ENCODE peak calls at places on chromosomes 11 and 22, in ten cellular contexts. E, J, A, C, G, V, X, K, L and N are unnamed samples.

GRCh38 chr11:65501530-65502273 is 2.9 kb downstream of the MALAT1 start:
- DNase-seq in E (peak), J (peak), A (no peak), C (no peak), G (no peak), V (no peak), X (peak), K (peak), L (no peak), N (peak)

GRCh38 chr11:44047931-44048431 is at the start of gene ACCSL:
- DNase-seq in E (no peak), J (no peak), A (no peak), C (no peak), G (peak), V (no peak), X (no peak), K (no peak), L (no peak), N (no peak)

GRCh38 chr11:86688398-86689179 is 16.2 kb upstream of the ME3 start:
- DNase-seq in E (peak), J (no peak), A (no peak), C (no peak), G (no peak), V (peak), X (peak), K (no peak), L (no peak), N (peak)

GRCh38 chr22:42769574-42770447 is 49.1 kb upstream of the A4GALT start:
- DNase-seq in E (peak), J (no peak), A (peak), C (peak), G (peak), V (peak), X (peak), K (peak), L (peak), N (peak)

GRCh38 chr11:27254744-27255446 is 108.1 kb downstream of the CCDC34 start:
- DNase-seq in E (peak), J (peak), A (no peak), C (no peak), G (no peak), V (no peak), X (peak), K (no peak), L (no peak), N (peak)

GRCh38 chr11:47641585-47642098 is 717 bp downstream of the MTCH2 start:
- DNase-seq in E (no peak), J (peak), A (no peak), C (no peak), G (no peak), V (no peak), X (no peak), K (no peak), L (no peak), N (no peak)

GRCh38 chr11:11403763-11404725 is 51.0 kb upstream of the CSNK2A3 start:
- DNase-seq in E (peak), J (no peak), A (peak), C (peak), G (no peak), V (peak), X (peak), K (no peak), L (no peak), N (peak)

GRCh38 chr11:259374-259773 is 18.8 kb upstream of the NLRP6 start:
- DNase-seq in E (no peak), J (no peak), A (no peak), C (no peak), G (no peak), V (no peak), X (no peak), K (no peak), L (no peak), N (no peak)

GRCh38 chr11:113572349-113572748 is 97.2 kb upstream of the DRD2 start:
- DNase-seq in E (peak), J (no peak), A (no peak), C (no peak), G (no peak), V (no peak), X (no peak), K (no peak), L (no peak), N (peak)

GRCh38 chr11:125766251-125766650 is 12.4 kb downstream of the PATE2 start:
- DNase-seq in E (no peak), J (no peak), A (no peak), C (no peak), G (no peak), V (no peak), X (no peak), K (no peak), L (no peak), N (no peak)

GRCh38 chr22:42083119-42083518 is 3.6 kb downstream of the SMDT1 start:
- DNase-seq in E (no peak), J (no peak), A (no peak), C (no peak), G (no peak), V (no peak), X (no peak), K (peak), L (no peak), N (no peak)

GRCh38 chr11:112050721-112051120 is 23.1 kb downstream of the PIH1D2 start:
- DNase-seq in E (no peak), J (no peak), A (no peak), C (no peak), G (no peak), V (no peak), X (no peak), K (no peak), L (no peak), N (no peak)

GRCh38 chr11:61077936-61078335 is 24.4 kb upstream of the CD5 start:
- DNase-seq in E (no peak), J (no peak), A (no peak), C (no peak), G (no peak), V (no peak), X (no peak), K (peak), L (no peak), N (no peak)

GRCh38 chr11:62917906-62918502 is 3.2 kb downstream of the CHRM1 start:
- DNase-seq in E (no peak), J (no peak), A (no peak), C (no peak), G (no peak), V (no peak), X (no peak), K (no peak), L (no peak), N (no peak)

GRCh38 chr22:35467788-35468187 is 67.8 kb downstream of the MCM5 start:
- DNase-seq in E (peak), J (peak), A (peak), C (peak), G (peak), V (peak), X (peak), K (peak), L (peak), N (peak)

GRCh38 chr11:122109932-122110331 is 6.1 kb downstream of the BLID start:
- DNase-seq in E (no peak), J (no peak), A (no peak), C (no peak), G (no peak), V (no peak), X (no peak), K (no peak), L (no peak), N (no peak)

GRCh38 chr22:31615481-31615840 is 46.6 kb downstream of the PISD start:
- DNase-seq in E (no peak), J (no peak), A (no peak), C (no peak), G (no peak), V (no peak), X (no peak), K (no peak), L (no peak), N (no peak)

GRCh38 chr22:50678218-50678650 is 5.6 kb downstream of the SHANK3 start:
- DNase-seq in E (no peak), J (no peak), A (no peak), C (no peak), G (no peak), V (no peak), X (no peak), K (peak), L (no peak), N (no peak)

GRCh38 chr22:40030026-40030756 is 35.4 kb downstream of the FAM83F start:
- DNase-seq in E (no peak), J (no peak), A (no peak), C (no peak), G (no peak), V (no peak), X (no peak), K (peak), L (no peak), N (no peak)

GRCh38 chr11:71408826-71409225 is 39.4 kb downstream of the DHCR7 start:
- DNase-seq in E (no peak), J (no peak), A (no peak), C (no peak), G (no peak), V (no peak), X (no peak), K (no peak), L (no peak), N (no peak)

GRCh38 chr22:38955250-38955775 is 2.1 kb upstream of the APOBEC3A start:
- DNase-seq in E (no peak), J (no peak), A (no peak), C (no peak), G (no peak), V (no peak), X (no peak), K (no peak), L (no peak), N (no peak)

GRCh38 chr11:34650528-34650927 is 29.6 kb downstream of the EHF start:
- DNase-seq in E (peak), J (peak), A (no peak), C (no peak), G (no peak), V (no peak), X (peak), K (peak), L (no peak), N (no peak)

GRCh38 chr11:94768602-94769511 is 701 bp downstream of the AMOTL1 start:
- DNase-seq in E (peak), J (peak), A (peak), C (peak), G (peak), V (peak), X (no peak), K (no peak), L (peak), N (no peak)

GRCh38 chr22:24516301-24516737 is 21.2 kb downstream of the UPB1 start:
- DNase-seq in E (peak), J (peak), A (no peak), C (no peak), G (no peak), V (peak), X (peak), K (no peak), L (no peak), N (peak)

GRCh38 chr22:50684986-50685385 is 12.4 kb downstream of the SHANK3 start:
- DNase-seq in E (peak), J (no peak), A (no peak), C (no peak), G (peak), V (no peak), X (peak), K (peak), L (no peak), N (peak)

GRCh38 chr11:31808268-31808667 is 2.9 kb downstream of the PAX6 start:
- DNase-seq in E (no peak), J (no peak), A (no peak), C (no peak), G (no peak), V (no peak), X (no peak), K (no peak), L (no peak), N (no peak)

GRCh38 chr11:101019870-101020269 is 109.7 kb downstream of the PGR start:
- DNase-seq in E (no peak), J (no peak), A (no peak), C (no peak), G (no peak), V (no peak), X (no peak), K (no peak), L (no peak), N (no peak)

GRCh38 chr11:127506647-127507046 is 506.1 kb upstream of the KIRREL3 start:
- DNase-seq in E (no peak), J (no peak), A (no peak), C (no peak), G (no peak), V (no peak), X (no peak), K (no peak), L (no peak), N (no peak)

GRCh38 chr11:16924462-16924825 is 89.8 kb downstream of the PLEKHA7 start:
- DNase-seq in E (no peak), J (no peak), A (no peak), C (no peak), G (no peak), V (no peak), X (no peak), K (no peak), L (no peak), N (no peak)

GRCh38 chr11:134574425-134574824 is 162.4 kb upstream of the B3GAT1 start:
- DNase-seq in E (no peak), J (no peak), A (no peak), C (peak), G (no peak), V (no peak), X (no peak), K (no peak), L (no peak), N (no peak)

GRCh38 chr11:44899959-44900358 is 50.7 kb downstream of the TP53I11 start:
- DNase-seq in E (peak), J (peak), A (no peak), C (no peak), G (peak), V (peak), X (peak), K (no peak), L (no peak), N (peak)

GRCh38 chr11:57427692-57428082 is 766 bp upstream of the SLC43A3 start:
- DNase-seq in E (peak), J (no peak), A (peak), C (peak), G (no peak), V (peak), X (peak), K (peak), L (peak), N (peak)

GRCh38 chr11:57424802-57425564 is 1.9 kb downstream of the SLC43A3 start:
- DNase-seq in E (peak), J (peak), A (peak), C (peak), G (peak), V (peak), X (peak), K (peak), L (peak), N (peak)

GRCh38 chr11:57426754-57427691 is at the start of gene SLC43A3:
- DNase-seq in E (peak), J (peak), A (peak), C (peak), G (peak), V (peak), X (peak), K (peak), L (peak), N (peak)

GRCh38 chr11:57425565-57426438 is 1.1 kb downstream of the SLC43A3 start:
- DNase-seq in E (no peak), J (peak), A (peak), C (peak), G (no peak), V (peak), X (peak), K (peak), L (peak), N (peak)

DNA sequence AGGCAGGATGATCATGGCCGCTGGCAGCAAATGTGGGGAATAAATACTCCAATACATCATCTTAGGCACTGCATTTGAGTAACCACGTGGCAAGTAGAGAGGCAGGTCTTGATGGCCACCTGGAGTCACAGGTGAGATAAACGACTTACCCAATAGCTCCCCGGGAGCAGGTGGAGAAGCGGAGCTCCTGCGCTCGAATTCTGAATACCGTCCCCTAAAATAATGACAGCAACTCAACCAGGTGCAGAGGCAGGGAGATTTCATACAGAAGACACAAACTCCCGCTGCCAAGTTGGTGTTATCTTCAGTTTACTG is 525 bp downstream of the SLC43A3 start:
- DNase-seq in E (no peak), J (no peak), A (no peak), C (no peak), G (no peak), V (no peak), X (no peak), K (no peak), L (no peak), N (no peak)
- H3K4me3 ChIP-seq in E (peak), J (peak), A (peak), C (peak), G (peak), V (peak), X (peak), K (peak), L (peak), N (peak)

GRCh38 chr11:123407996-123408597 is 22.0 kb upstream of the GRAMD1B start:
- DNase-seq in E (no peak), J (no peak), A (no peak), C (no peak), G (no peak), V (no peak), X (no peak), K (no peak), L (no peak), N (no peak)

GRCh38 chr11:123409456-123409801 is 20.6 kb upstream of the GRAMD1B start:
- DNase-seq in E (no peak), J (no peak), A (no peak), C (no peak), G (no peak), V (no peak), X (no peak), K (no peak), L (no peak), N (no peak)

GRCh38 chr11:123406441-123407123 is 23.5 kb upstream of the GRAMD1B start:
- DNase-seq in E (no peak), J (no peak), A (no peak), C (no peak), G (no peak), V (no peak), X (no peak), K (no peak), L (no peak), N (no peak)

GRCh38 chr11:123408619-123409455 is 21.2 kb upstream of the GRAMD1B start:
- DNase-seq in E (no peak), J (no peak), A (no peak), C (no peak), G (no peak), V (no peak), X (no peak), K (no peak), L (no peak), N (no peak)

GRCh38 chr11:123407124-123407995 is 22.7 kb upstream of the GRAMD1B start:
- DNase-seq in E (peak), J (peak), A (no peak), C (peak), G (peak), V (peak), X (peak), K (peak), L (peak), N (peak)
- TF ChIP-seq CTCF in E (peak), J (peak), A (peak), C (peak), G (peak), V (peak), X (peak), K (peak), L (peak), N (peak)

DNA sequence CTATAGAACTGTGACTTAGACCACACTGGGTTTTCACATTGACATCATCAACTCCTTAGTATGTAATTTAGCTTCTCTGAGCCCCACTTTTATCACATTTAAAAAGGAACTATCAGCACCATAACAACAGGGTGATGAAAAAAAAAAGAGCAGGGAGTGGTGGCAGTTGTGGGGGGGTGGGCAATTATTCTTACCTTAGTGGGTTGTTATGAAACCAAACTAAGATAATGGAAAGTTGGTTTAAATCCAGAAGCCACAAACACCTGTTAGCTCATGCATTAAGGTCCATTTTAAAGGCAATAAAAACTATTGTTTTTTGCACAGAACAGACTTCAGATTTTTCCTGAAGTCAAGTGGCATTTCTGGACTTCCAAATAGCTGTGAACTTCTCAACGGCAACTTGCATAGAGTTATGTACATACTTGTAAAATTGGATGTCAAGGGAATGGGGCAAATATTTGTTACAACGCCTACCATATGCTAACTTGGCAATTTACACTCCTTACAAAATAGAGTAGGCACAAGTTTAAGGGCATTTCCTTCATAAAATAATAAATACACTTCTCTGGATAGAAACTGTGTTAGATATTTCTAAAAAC is 793.6 kb downstream of the DLG2 start:
- DNase-seq in E (no peak), J (no peak), A (no peak), C (no peak), G (no peak), V (no peak), X (no peak), K (no peak), L (no peak), N (no peak)
- H3K4me3 ChIP-seq in E (no peak), J (no peak), A (no peak), C (no peak), G (no peak), V (no peak), X (no peak), K (no peak), L (no peak), N (no peak)

GRCh38 chr22:19105456-19105855 is 16.8 kb downstream of the DGCR2 start:
- DNase-seq in E (no peak), J (no peak), A (no peak), C (no peak), G (no peak), V (no peak), X (no peak), K (peak), L (no peak), N (no peak)

GRCh38 chr22:19107730-19108074 is 14.5 kb downstream of the DGCR2 start:
- DNase-seq in E (no peak), J (no peak), A (no peak), C (no peak), G (no peak), V (no peak), X (peak), K (peak), L (no peak), N (no peak)

GRCh38 chr22:19106886-19107729 is 15.1 kb downstream of the DGCR2 start:
- DNase-seq in E (no peak), J (no peak), A (no peak), C (no peak), G (no peak), V (no peak), X (no peak), K (peak), L (no peak), N (no peak)

GRCh38 chr22:19103881-19104821 is 18.1 kb downstream of the DGCR2 start:
- DNase-seq in E (no peak), J (no peak), A (no peak), C (no peak), G (no peak), V (peak), X (peak), K (peak), L (no peak), N (peak)

DNA sequence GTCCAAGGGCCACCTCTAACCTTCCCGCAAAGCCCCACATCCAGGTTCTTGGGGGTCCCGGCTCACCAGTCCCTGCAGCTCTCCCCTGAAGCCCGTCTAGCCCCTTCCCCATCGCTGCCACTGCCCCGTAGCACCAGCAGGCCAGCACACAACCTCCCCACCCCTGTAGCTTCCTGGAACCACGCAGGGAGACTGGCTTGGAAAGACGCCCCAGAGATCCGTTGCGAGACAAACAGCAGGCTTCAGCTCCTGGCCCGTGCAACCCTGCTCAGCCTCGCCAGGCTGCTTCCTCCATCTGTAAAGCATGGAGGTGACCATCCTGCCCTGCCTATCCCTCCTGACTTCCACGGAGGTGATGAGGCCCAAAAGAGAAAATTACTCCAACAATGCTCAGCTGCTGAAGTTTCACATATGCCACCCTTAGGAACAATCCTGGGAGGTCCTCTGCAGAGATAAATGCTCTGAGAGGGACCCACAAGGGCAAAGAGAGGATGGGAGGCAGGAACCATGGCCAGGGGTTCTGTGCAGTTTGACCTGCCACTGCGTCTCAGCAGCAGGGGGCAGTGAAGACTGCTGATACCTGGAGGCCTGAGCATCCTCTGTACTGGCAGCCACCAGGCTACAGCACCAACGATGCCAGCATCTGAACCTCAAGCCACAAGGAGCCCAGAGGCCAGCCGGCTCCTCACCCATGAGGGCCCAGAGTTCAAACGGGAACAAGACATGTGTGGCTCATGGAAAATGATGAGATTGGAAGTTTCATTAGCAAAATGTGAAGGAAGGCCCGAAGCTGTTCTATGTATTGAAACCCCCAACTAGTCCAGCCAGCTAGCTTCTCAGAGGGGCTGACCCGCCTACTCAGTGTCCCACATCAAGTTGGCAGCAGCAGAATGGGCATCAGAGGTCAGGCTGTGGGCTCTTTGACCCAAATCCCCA is 16.1 kb downstream of the DGCR2 start:
- DNase-seq in E (no peak), J (peak), A (no peak), C (no peak), G (peak), V (no peak), X (no peak), K (peak), L (no peak), N (no peak)
- TF ChIP-seq CTCF in E (no peak), J (peak), A (no peak), C (no peak), G (peak), V (no peak), X (peak), K (peak), L (peak), N (no peak)